ENCODE peak calls at places on chromosome 2, in four cellular contexts. One of them, this sample, is unnamed.

GRCh38 chr2:11103984-11104793 is 51.1 kb upstream of the SLC66A3 start:
- DNase-seq in HepG2: no peak
- DNase-seq in K562: no peak
- DNase-seq in HCT116: no peak
- DNase-seq in this sample: no peak

GRCh38 chr2:98522854-98523253 is 78.2 kb downstream of the INPP4A start:
- DNase-seq in HepG2: no peak
- DNase-seq in HCT116: no peak
- DNase-seq in K562: no peak
- DNase-seq in this sample: no peak

GRCh38 chr2:191894681-191895147 is 47.8 kb upstream of the CAVIN2 start:
- DNase-seq in HepG2: no peak
- DNase-seq in K562: no peak
- DNase-seq in HCT116: peak; percentile 31
- DNase-seq in this sample: no peak

GRCh38 chr2:241818229-241818942 is 9.4 kb downstream of the NEU4 start:
- DNase-seq in K562: no peak
- DNase-seq in HepG2: no peak
- DNase-seq in HCT116: no peak
- DNase-seq in this sample: no peak

GRCh38 chr2:62478093-62478580 is 27.9 kb downstream of the TMEM17 start:
- DNase-seq in K562: no peak
- DNase-seq in HepG2: peak; percentile 60
- DNase-seq in HCT116: no peak
- DNase-seq in this sample: no peak

GRCh38 chr2:171451074-171451473 is 17.0 kb downstream of the DCAF17 start:
- DNase-seq in K562: no peak
- DNase-seq in HCT116: no peak
- DNase-seq in HepG2: no peak
- DNase-seq in this sample: no peak

GRCh38 chr2:36354816-36355156 is 792 bp upstream of the CRIM1 start:
- DNase-seq in K562: no peak
- DNase-seq in HCT116: no peak
- DNase-seq in HepG2: no peak
- DNase-seq in this sample: no peak

GRCh38 chr2:36352024-36352398 is 3.6 kb upstream of the CRIM1 start:
- DNase-seq in HCT116: peak; percentile 65
- DNase-seq in HepG2: peak; percentile 68
- DNase-seq in K562: peak; percentile 44
- DNase-seq in this sample: no peak

GRCh38 chr2:174632847-174633620 is 35.4 kb upstream of the WIPF1 start:
- DNase-seq in HCT116: no peak
- DNase-seq in HepG2: no peak
- DNase-seq in K562: no peak
- DNase-seq in this sample: no peak

GRCh38 chr2:156486175-156486574 is 50.0 kb downstream of the GPD2 start:
- DNase-seq in K562: no peak
- DNase-seq in HCT116: no peak
- DNase-seq in HepG2: no peak
- DNase-seq in this sample: no peak

GRCh38 chr2:81260320-81260719 is 955.8 kb upstream of the LRRTM1 start:
- DNase-seq in HCT116: peak; percentile 55
- DNase-seq in K562: no peak
- DNase-seq in HepG2: no peak
- DNase-seq in this sample: no peak

DNA sequence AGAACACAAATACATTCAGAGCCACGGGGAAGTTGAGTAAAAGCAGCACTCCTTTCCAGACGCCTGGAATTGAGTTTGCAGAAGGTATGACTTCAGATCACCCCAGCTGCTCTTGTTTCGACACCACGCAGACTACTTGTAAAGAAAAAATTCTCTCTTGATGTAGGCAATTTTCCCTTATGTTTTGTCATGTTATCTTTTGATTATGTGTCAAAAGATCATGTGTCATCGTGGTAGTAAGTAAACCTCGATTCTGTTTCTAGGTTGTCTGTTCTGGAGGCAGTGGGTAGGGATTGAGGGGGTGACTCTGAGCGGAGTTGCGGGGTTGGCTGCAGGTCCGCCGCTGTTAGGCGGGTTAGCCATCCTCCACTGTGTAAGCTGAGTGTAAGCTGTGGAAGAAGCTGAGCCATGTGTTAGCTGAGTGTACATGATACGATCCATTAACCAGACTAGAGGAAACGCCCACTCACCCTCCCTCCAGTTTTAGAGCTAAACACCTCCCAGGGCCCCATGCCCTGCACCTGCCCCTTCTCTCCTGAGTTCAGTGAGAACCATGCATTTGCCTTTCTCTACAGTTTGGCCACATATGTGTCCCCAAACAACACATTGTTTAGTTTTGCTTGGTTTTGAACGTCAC is 181.8 kb downstream of the SNTG2 start:
- DNase-seq in HepG2: no peak
- DNase-seq in HCT116: no peak
- DNase-seq in K562: no peak
- DNase-seq in this sample: no peak
- TF ChIP-seq TCF7L2 in HepG2: no peak
- TF ChIP-seq TCF7L2 in HCT116: no peak
- TF ChIP-seq TCF7L2 in K562: no peak
- TF ChIP-seq TCF7L2 in this sample: no peak

GRCh38 chr2:240437181-240437860 is 1.9 kb downstream of the GPC1 start:
- DNase-seq in K562: no peak
- DNase-seq in HepG2: no peak
- DNase-seq in HCT116: no peak
- DNase-seq in this sample: no peak
- H3K27ac ChIP-seq in K562: no peak overlapping the region
- H3K27ac ChIP-seq in HepG2: no peak overlapping the region
- H3K27ac ChIP-seq in HCT116: peak overlapping the region; percentile 95
- H3K27ac ChIP-seq in this sample: no peak overlapping the region

GRCh38 chr2:219737270-219737691 is 109.9 kb downstream of the SLC4A3 start:
- DNase-seq in HepG2: no peak
- DNase-seq in K562: no peak
- DNase-seq in HCT116: no peak
- DNase-seq in this sample: no peak

GRCh38 chr2:219733106-219733505 is 105.7 kb downstream of the SLC4A3 start:
- DNase-seq in K562: no peak
- DNase-seq in HCT116: no peak
- DNase-seq in HepG2: no peak
- DNase-seq in this sample: no peak

GRCh38 chr2:219739061-219739460 is 111.6 kb downstream of the SLC4A3 start:
- DNase-seq in HCT116: no peak
- DNase-seq in K562: no peak
- DNase-seq in HepG2: no peak
- DNase-seq in this sample: no peak

GRCh38 chr2:219733746-219734145 is 106.3 kb downstream of the SLC4A3 start:
- DNase-seq in HepG2: no peak
- DNase-seq in K562: no peak
- DNase-seq in HCT116: no peak
- DNase-seq in this sample: no peak

GRCh38 chr2:219736196-219736595 is 108.8 kb downstream of the SLC4A3 start:
- DNase-seq in K562: peak; percentile 15
- DNase-seq in HepG2: peak; percentile 51
- DNase-seq in HCT116: peak; percentile 44
- DNase-seq in this sample: peak; percentile 15
- TF ChIP-seq CTCF in K562: peak; percentile 36
- TF ChIP-seq CTCF in HepG2: peak; percentile 74
- TF ChIP-seq CTCF in HCT116: peak; percentile 63
- TF ChIP-seq CTCF in this sample: peak; percentile 59

GRCh38 chr2:225998653-225999052 is 599.1 kb downstream of the NYAP2 start:
- DNase-seq in HCT116: no peak
- DNase-seq in K562: no peak
- DNase-seq in HepG2: no peak
- DNase-seq in this sample: no peak

GRCh38 chr2:225998125-225998524 is 598.6 kb downstream of the NYAP2 start:
- DNase-seq in K562: no peak
- DNase-seq in HCT116: no peak
- DNase-seq in HepG2: no peak
- DNase-seq in this sample: no peak

GRCh38 chr2:225999692-226000091 is 600.2 kb downstream of the NYAP2 start:
- DNase-seq in HepG2: no peak
- DNase-seq in K562: no peak
- DNase-seq in HCT116: no peak
- DNase-seq in this sample: no peak

GRCh38 chr2:226002438-226002837 is 602.9 kb downstream of the NYAP2 start:
- DNase-seq in HepG2: peak; percentile 58
- DNase-seq in K562: no peak
- DNase-seq in HCT116: peak; percentile 46
- DNase-seq in this sample: no peak

DNA sequence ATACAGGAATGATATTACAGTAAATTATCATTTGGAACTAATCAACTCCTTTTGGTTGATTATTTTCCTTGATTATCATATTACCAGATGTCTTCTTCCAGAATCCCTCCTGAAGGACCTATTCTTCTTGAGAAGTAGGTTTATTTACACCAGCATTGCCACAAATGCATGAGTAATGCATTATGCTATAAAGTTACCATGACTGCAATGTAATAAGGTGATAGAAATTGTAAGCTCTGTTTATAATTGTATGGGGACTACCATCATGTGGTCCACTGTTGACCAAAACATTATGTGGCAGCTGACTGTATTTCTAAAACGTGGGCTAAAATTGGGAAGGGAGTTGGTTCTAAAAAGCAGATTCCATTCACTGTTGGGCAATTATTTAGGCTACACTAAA is 602.2 kb downstream of the NYAP2 start:
- DNase-seq in K562: no peak
- DNase-seq in HepG2: no peak
- DNase-seq in HCT116: no peak
- DNase-seq in this sample: no peak
- TF ChIP-seq TCF7L2 in K562: no peak
- TF ChIP-seq TCF7L2 in HepG2: no peak
- TF ChIP-seq TCF7L2 in HCT116: no peak
- TF ChIP-seq TCF7L2 in this sample: no peak

This sample was measured in Panc1.